ENCODE peak calls at places on chromosomes 6 and 20, in four cellular contexts. One of them, this sample, is unnamed.

GRCh38 chr6:136927313-136927712 is 5.2 kb downstream of the SLC35D3 start:
- DNase-seq in trophoblast cell: no peak
- DNase-seq in neuronal stem cell: peak
- DNase-seq in H1: no peak
- DNase-seq in this sample: peak

GRCh38 chr6:26653007-26653406 is 6.5 kb downstream of the ZNF322 start:
- DNase-seq in H1: no peak
- DNase-seq in neuronal stem cell: no peak
- DNase-seq in trophoblast cell: no peak
- DNase-seq in this sample: no peak

GRCh38 chr6:136786708-136787107 is 5.6 kb downstream of the MAP3K5 start:
- DNase-seq in trophoblast cell: no peak
- DNase-seq in neuronal stem cell: no peak
- DNase-seq in H1: no peak
- DNase-seq in this sample: no peak

GRCh38 chr6:3340891-3341290 is 82.1 kb downstream of the PSMG4 start:
- DNase-seq in neuronal stem cell: no peak
- DNase-seq in trophoblast cell: no peak
- DNase-seq in H1: no peak
- DNase-seq in this sample: no peak

GRCh38 chr6:36622901-36623546 is 28.9 kb downstream of the SRSF3 start:
- DNase-seq in trophoblast cell: no peak
- DNase-seq in neuronal stem cell: no peak
- DNase-seq in H1: no peak
- DNase-seq in this sample: no peak

GRCh38 chr6:47290124-47290834 is 19.4 kb downstream of the TNFRSF21 start:
- DNase-seq in trophoblast cell: no peak
- DNase-seq in neuronal stem cell: no peak
- DNase-seq in H1: no peak
- DNase-seq in this sample: no peak

GRCh38 chr6:3895303-3895635 is 46.1 kb downstream of the FAM50B start:
- DNase-seq in neuronal stem cell: no peak
- DNase-seq in trophoblast cell: no peak
- DNase-seq in H1: no peak
- DNase-seq in this sample: no peak

GRCh38 chr6:131821408-131821807 is 13.6 kb downstream of the ENPP1 start:
- DNase-seq in H1: no peak
- DNase-seq in trophoblast cell: no peak
- DNase-seq in neuronal stem cell: no peak
- DNase-seq in this sample: no peak

GRCh38 chr6:2748183-2748582 is 2.5 kb downstream of the MYLK4 start:
- DNase-seq in neuronal stem cell: no peak
- DNase-seq in trophoblast cell: peak
- DNase-seq in H1: no peak
- DNase-seq in this sample: no peak

GRCh38 chr20:13259921-13260320 is 38.8 kb downstream of the ISM1 start:
- DNase-seq in H1: no peak
- DNase-seq in neuronal stem cell: no peak
- DNase-seq in trophoblast cell: no peak
- DNase-seq in this sample: no peak

GRCh38 chr20:22070546-22070945 is 365.1 kb downstream of the PAX1 start:
- DNase-seq in H1: no peak
- DNase-seq in trophoblast cell: no peak
- DNase-seq in neuronal stem cell: no peak
- DNase-seq in this sample: no peak

GRCh38 chr6:34474754-34475153 is 8.9 kb downstream of the PACSIN1 start:
- DNase-seq in H1: no peak
- DNase-seq in trophoblast cell: no peak
- DNase-seq in neuronal stem cell: no peak
- DNase-seq in this sample: no peak

GRCh38 chr6:25027221-25027916 is 91.6 kb upstream of the RIPOR2 start:
- DNase-seq in H1: no peak
- DNase-seq in neuronal stem cell: no peak
- DNase-seq in trophoblast cell: peak
- DNase-seq in this sample: no peak

GRCh38 chr6:150203378-150203777 is 60.5 kb downstream of the PPP1R14C start:
- DNase-seq in H1: no peak
- DNase-seq in neuronal stem cell: no peak
- DNase-seq in trophoblast cell: no peak
- DNase-seq in this sample: no peak

GRCh38 chr20:41366546-41367392 is at the start of gene EMILIN3:
- DNase-seq in trophoblast cell: peak
- DNase-seq in neuronal stem cell: peak
- DNase-seq in H1: no peak
- DNase-seq in this sample: no peak

GRCh38 chr6:145531032-145531431 is 204.3 kb downstream of the EPM2A start:
- DNase-seq in neuronal stem cell: no peak
- DNase-seq in trophoblast cell: no peak
- DNase-seq in H1: no peak
- DNase-seq in this sample: no peak

GRCh38 chr20:10596726-10597125 is 77.1 kb downstream of the JAG1 start:
- DNase-seq in H1: no peak
- DNase-seq in neuronal stem cell: no peak
- DNase-seq in trophoblast cell: peak
- DNase-seq in this sample: peak

GRCh38 chr20:17969276-17969883 is 562 bp downstream of the MGME1 start:
- DNase-seq in trophoblast cell: peak
- DNase-seq in neuronal stem cell: no peak
- DNase-seq in H1: no peak
- DNase-seq in this sample: peak

GRCh38 chr6:163123098-163123497 is 291.4 kb upstream of the QKI start:
- DNase-seq in H1: no peak
- DNase-seq in neuronal stem cell: no peak
- DNase-seq in trophoblast cell: no peak
- DNase-seq in this sample: no peak

GRCh38 chr6:23350752-23351453 is 775.1 kb upstream of the NRSN1 start:
- DNase-seq in trophoblast cell: no peak
- DNase-seq in H1: no peak
- DNase-seq in neuronal stem cell: no peak
- DNase-seq in this sample: no peak

GRCh38 chr20:48384147-48384818 is 443.5 kb downstream of the PREX1 start:
- DNase-seq in trophoblast cell: no peak
- DNase-seq in neuronal stem cell: no peak
- DNase-seq in H1: no peak
- DNase-seq in this sample: no peak

GRCh38 chr6:62367601-62368000 is 81.6 kb upstream of the KHDRBS2 start:
- DNase-seq in H1: no peak
- DNase-seq in neuronal stem cell: no peak
- DNase-seq in trophoblast cell: no peak
- DNase-seq in this sample: no peak

GRCh38 chr6:54681987-54682386 is 164.6 kb upstream of the FAM83B start:
- DNase-seq in H1: no peak
- DNase-seq in trophoblast cell: peak
- DNase-seq in neuronal stem cell: no peak
- DNase-seq in this sample: peak

GRCh38 chr6:147506704-147507114 is 1.8 kb upstream of the SAMD5 start:
- DNase-seq in H1: no peak
- DNase-seq in trophoblast cell: peak
- DNase-seq in neuronal stem cell: peak
- DNase-seq in this sample: peak

GRCh38 chr20:24502184-24502583 is 32.8 kb downstream of the SYNDIG1 start:
- DNase-seq in trophoblast cell: no peak
- DNase-seq in H1: no peak
- DNase-seq in neuronal stem cell: no peak
- DNase-seq in this sample: peak

GRCh38 chr6:13911337-13911736 is 13.4 kb upstream of the RNF182 start:
- DNase-seq in trophoblast cell: no peak
- DNase-seq in neuronal stem cell: no peak
- DNase-seq in H1: no peak
- DNase-seq in this sample: no peak

GRCh38 chr20:10089871-10090587 is 55.2 kb downstream of the ANKEF1 start:
- DNase-seq in H1: no peak
- DNase-seq in trophoblast cell: peak
- DNase-seq in neuronal stem cell: no peak
- DNase-seq in this sample: no peak

GRCh38 chr6:34522740-34523139 is 33.4 kb downstream of the SPDEF start:
- DNase-seq in neuronal stem cell: no peak
- DNase-seq in trophoblast cell: no peak
- DNase-seq in H1: no peak
- DNase-seq in this sample: no peak

GRCh38 chr6:78611097-78611625 is 256.2 kb upstream of the IRAK1BP1 start:
- DNase-seq in H1: no peak
- DNase-seq in trophoblast cell: no peak
- DNase-seq in neuronal stem cell: no peak
- DNase-seq in this sample: no peak

GRCh38 chr6:78607188-78607587 is 260.2 kb upstream of the IRAK1BP1 start:
- DNase-seq in neuronal stem cell: no peak
- DNase-seq in H1: no peak
- DNase-seq in trophoblast cell: no peak
- DNase-seq in this sample: peak

DNA sequence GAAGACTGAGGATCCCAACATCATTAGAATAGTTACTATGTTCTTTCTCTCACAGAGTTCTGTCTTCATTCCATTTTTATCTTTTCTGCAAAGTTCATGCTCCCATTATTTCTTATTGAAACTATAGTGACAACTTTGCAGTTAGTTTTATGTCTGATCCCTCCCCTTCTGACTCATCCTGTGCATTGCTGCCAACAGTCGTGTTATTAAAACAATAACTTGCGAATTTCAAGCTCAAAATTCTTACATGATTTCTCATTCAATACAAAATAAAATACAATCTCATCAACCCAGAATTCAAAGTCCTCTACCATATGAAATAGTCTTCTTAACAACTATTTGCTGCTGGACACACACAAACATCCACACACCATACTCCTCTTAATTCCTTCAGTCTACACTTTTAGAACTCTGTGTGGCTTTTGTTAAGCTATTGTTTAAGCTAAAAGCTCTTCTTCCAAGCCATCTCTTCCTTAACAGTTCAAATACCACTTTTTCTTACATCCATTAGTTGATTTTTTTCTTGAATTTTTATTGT is 261.4 kb upstream of the IRAK1BP1 start:
- DNase-seq in H1: no peak
- DNase-seq in trophoblast cell: no peak
- DNase-seq in neuronal stem cell: no peak
- DNase-seq in this sample: peak
- H3K4me3 ChIP-seq in H1: no peak
- H3K4me3 ChIP-seq in trophoblast cell: no peak
- H3K4me3 ChIP-seq in neuronal stem cell: no peak
- H3K4me3 ChIP-seq in this sample: no peak

DNA sequence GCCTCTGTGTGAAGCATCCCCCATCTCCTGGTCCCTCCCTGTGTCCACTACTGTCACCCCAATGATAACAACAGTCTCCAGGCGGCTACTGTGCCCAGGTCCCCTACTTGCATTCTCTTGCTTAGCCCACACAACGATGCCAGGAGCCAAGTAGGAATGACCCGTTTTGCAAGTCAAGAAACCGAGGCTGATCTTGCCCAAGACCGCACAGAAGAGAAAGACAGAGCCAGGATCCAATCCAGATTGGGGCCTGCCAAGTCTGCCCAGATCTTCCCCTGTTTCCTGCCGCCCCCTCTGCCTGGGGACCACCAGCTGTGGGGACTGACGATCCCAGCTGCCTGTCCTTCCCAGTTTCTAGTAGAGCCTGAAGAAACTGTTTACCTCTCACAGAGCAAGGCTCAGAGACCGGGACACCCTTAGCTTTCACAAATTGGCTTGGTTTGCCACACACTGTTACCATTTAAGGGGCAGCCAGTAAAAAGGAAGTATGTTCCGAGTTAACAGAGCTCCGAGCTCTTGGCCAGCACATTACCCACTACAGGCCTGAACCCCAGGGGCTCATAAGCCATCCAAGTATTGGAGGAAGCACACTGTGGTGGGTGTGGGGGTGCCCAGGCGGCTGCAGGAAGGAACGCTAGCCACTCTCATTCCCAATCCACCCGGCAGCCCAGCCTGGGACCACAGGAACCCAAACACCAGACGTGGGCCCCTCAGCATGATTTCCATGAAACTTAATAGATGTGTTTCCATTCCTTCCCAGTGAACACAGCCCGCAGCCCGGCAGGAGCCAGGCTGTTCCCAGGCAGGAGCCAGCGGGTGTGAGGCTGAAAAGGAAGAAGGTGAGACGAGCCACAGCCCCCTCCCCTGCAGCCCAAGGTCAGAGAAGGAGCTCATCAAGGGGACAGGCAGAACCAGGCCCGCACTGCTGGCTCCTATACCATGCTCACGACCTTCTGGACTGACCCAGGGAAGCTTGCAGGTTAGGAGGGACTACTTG is 7.9 kb downstream of the KIAA1755 start:
- DNase-seq in H1: no peak
- DNase-seq in neuronal stem cell: no peak
- DNase-seq in trophoblast cell: no peak
- DNase-seq in this sample: no peak
- H3K14ac ChIP-seq in H1: no peak
- H3K14ac ChIP-seq in neuronal stem cell: peak
- H3K14ac ChIP-seq in trophoblast cell: peak
- H3K14ac ChIP-seq in this sample: no peak

DNA sequence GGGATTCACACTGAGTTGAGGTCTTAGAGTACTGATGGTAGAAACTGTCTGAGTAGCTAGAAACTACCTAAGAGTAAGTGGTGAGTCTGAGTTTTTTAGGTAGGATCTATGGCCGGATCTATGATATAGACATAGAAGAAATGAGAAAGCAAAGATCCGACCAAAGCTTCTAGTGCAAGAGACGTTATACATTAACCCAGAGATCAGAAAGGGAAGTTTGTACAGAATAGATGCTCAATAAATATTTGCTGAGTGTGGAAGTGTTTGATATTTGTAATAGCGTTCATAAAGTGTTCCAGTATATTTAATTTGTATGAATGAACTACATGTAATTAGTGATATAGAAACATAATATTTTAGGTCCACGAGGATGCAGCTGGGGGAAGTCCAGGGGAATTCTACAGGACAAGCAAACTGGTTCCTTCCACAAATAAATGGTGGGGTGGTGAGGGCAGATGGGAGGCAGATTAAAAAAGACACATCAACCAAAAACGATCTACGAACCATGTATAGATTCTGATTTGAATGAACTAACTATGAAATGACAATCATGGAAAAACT is 32.0 kb upstream of the JARID2 start:
- DNase-seq in H1: no peak
- DNase-seq in neuronal stem cell: no peak
- DNase-seq in trophoblast cell: no peak
- DNase-seq in this sample: no peak
- H2BK12ac ChIP-seq in H1: no peak
- H2BK12ac ChIP-seq in neuronal stem cell: no peak
- H2BK12ac ChIP-seq in trophoblast cell: no peak
- H2BK12ac ChIP-seq in this sample: no peak

GRCh38 chr6:109979033-109979921 is 1.2 kb downstream of the GPR6 start:
- DNase-seq in H1: no peak
- DNase-seq in trophoblast cell: no peak
- DNase-seq in neuronal stem cell: no peak
- DNase-seq in this sample: no peak
- H3K4me3 ChIP-seq in H1: peak
- H3K4me3 ChIP-seq in trophoblast cell: no peak
- H3K4me3 ChIP-seq in neuronal stem cell: peak
- H3K4me3 ChIP-seq in this sample: no peak

GRCh38 chr6:44297063-44298038 is 15.8 kb downstream of the AARS2 start:
- DNase-seq in trophoblast cell: peak
- DNase-seq in neuronal stem cell: peak
- DNase-seq in H1: no peak
- DNase-seq in this sample: peak
- H3K14ac ChIP-seq in trophoblast cell: no peak
- H3K14ac ChIP-seq in neuronal stem cell: peak
- H3K14ac ChIP-seq in H1: no peak
- H3K14ac ChIP-seq in this sample: no peak